ENCODE peak calls at places on chromosome 1, in seven cellular contexts. X is dorsolateral prefrontal cortex; V is IMR-90; S is HCT116; M is CD8-positive, alpha-beta T cell; Z is stomach; O is fibroblast of the aortic adventitia. W is an unnamed sample.

GRCh38 chr1:206967096-206967851 is 3.0 kb downstream of the FCAMR start:
- DNase-seq in X (no peak), V (peak), S (no peak), M (no peak), Z (no peak), O (peak), W (no peak)

GRCh38 chr1:12300706-12301105 is 70.9 kb downstream of the VPS13D start:
- DNase-seq in X (no peak), V (no peak), S (no peak), M (no peak), Z (no peak), O (no peak), W (no peak)

GRCh38 chr1:154420172-154420571 is 15.0 kb downstream of the IL6R start:
- DNase-seq in X (peak), V (peak), S (no peak), M (peak), Z (peak), O (peak), W (peak)

GRCh38 chr1:41613646-41614592 is 129.4 kb upstream of the EDN2 start:
- DNase-seq in X (no peak), V (peak), S (no peak), M (no peak), Z (no peak), O (peak), W (no peak)

GRCh38 chr1:47840791-47841190 is 156.4 kb downstream of the TRABD2B start:
- DNase-seq in X (no peak), V (no peak), S (no peak), M (no peak), Z (no peak), O (no peak), W (no peak)

GRCh38 chr1:98661544-98662353 is at the start of gene SNX7:
- DNase-seq in X (peak), V (peak), S (peak), M (no peak), Z (peak), O (peak), W (peak)

GRCh38 chr1:230542054-230542453 is 100.2 kb upstream of the COG2 start:
- DNase-seq in X (no peak), V (no peak), S (no peak), M (no peak), Z (no peak), O (no peak), W (no peak)

GRCh38 chr1:223706077-223706988 is 6.0 kb upstream of the CAPN2 start:
- DNase-seq in X (no peak), V (peak), S (no peak), M (no peak), Z (peak), O (peak), W (peak)

GRCh38 chr1:85314726-85315125 is 38.3 kb upstream of the BCL10 start:
- DNase-seq in X (no peak), V (peak), S (no peak), M (no peak), Z (no peak), O (peak), W (no peak)

GRCh38 chr1:223136086-223136485 is 7.0 kb downstream of the TLR5 start:
- DNase-seq in X (no peak), V (no peak), S (no peak), M (no peak), Z (no peak), O (no peak), W (no peak)

GRCh38 chr1:200095057-200095577 is 67.6 kb downstream of the NR5A2 start:
- DNase-seq in X (no peak), V (no peak), S (no peak), M (no peak), Z (no peak), O (no peak), W (no peak)

GRCh38 chr1:6889875-6890480 is 104.7 kb downstream of the CAMTA1 start:
- DNase-seq in X (no peak), V (peak), S (peak), M (peak), Z (peak), O (peak), W (peak)

GRCh38 chr1:94820918-94821317 is 761 bp downstream of the SLC44A3 start:
- DNase-seq in X (no peak), V (no peak), S (no peak), M (no peak), Z (no peak), O (no peak), W (no peak)

GRCh38 chr1:240562111-240562590 is 49.8 kb downstream of the GREM2 start:
- DNase-seq in X (no peak), V (peak), S (no peak), M (no peak), Z (no peak), O (peak), W (no peak)

GRCh38 chr1:156233421-156234127 is 8.4 kb upstream of the BGLAP start:
- DNase-seq in X (no peak), V (peak), S (no peak), M (no peak), Z (no peak), O (peak), W (peak)

GRCh38 chr1:15141933-15142647 is 11.5 kb upstream of the TMEM51 start:
- DNase-seq in X (no peak), V (peak), S (no peak), M (no peak), Z (peak), O (peak), W (peak)

GRCh38 chr1:167659440-167659839 is 29.4 kb downstream of the RCSD1 start:
- DNase-seq in X (no peak), V (no peak), S (no peak), M (no peak), Z (no peak), O (no peak), W (no peak)

GRCh38 chr1:9874959-9875635 is 35.0 kb downstream of the CTNNBIP1 start:
- DNase-seq in X (peak), V (peak), S (no peak), M (peak), Z (peak), O (peak), W (peak)

GRCh38 chr1:151805066-151805820 is at the start of gene LINGO4:
- DNase-seq in X (no peak), V (no peak), S (no peak), M (no peak), Z (no peak), O (no peak), W (no peak)

GRCh38 chr1:232542633-232543032 is 87.3 kb downstream of the SIPA1L2 start:
- DNase-seq in X (no peak), V (no peak), S (no peak), M (no peak), Z (no peak), O (no peak), W (no peak)

GRCh38 chr1:156995412-156995811 is 50.1 kb downstream of the ARHGEF11 start:
- DNase-seq in X (no peak), V (no peak), S (no peak), M (no peak), Z (no peak), O (no peak), W (no peak)

GRCh38 chr1:235835226-235835625 is 31.5 kb downstream of the LYST start:
- DNase-seq in X (no peak), V (peak), S (no peak), M (no peak), Z (peak), O (peak), W (no peak)

GRCh38 chr1:36306210-36306901 is at the start of gene SH3D21:
- DNase-seq in X (no peak), V (no peak), S (no peak), M (peak), Z (peak), O (no peak), W (no peak)

GRCh38 chr1:166471359-166471758 is 304.6 kb upstream of the FAM78B start:
- DNase-seq in X (no peak), V (no peak), S (no peak), M (no peak), Z (no peak), O (no peak), W (no peak)

GRCh38 chr1:94542088-94542671 is 621 bp upstream of the F3 start:
- DNase-seq in X (peak), V (peak), S (no peak), M (no peak), Z (peak), O (no peak), W (no peak)

GRCh38 chr1:222582099-222582774 is 7.5 kb downstream of the TAF1A start:
- DNase-seq in X (no peak), V (peak), S (peak), M (no peak), Z (no peak), O (peak), W (no peak)

GRCh38 chr1:42146916-42147320 is 6.3 kb upstream of the GUCA2B start:
- DNase-seq in X (peak), V (peak), S (peak), M (peak), Z (peak), O (peak), W (peak)

GRCh38 chr1:103341377-103341880 is 184.1 kb upstream of the RNPC3 start:
- DNase-seq in X (no peak), V (no peak), S (no peak), M (no peak), Z (no peak), O (no peak), W (no peak)

GRCh38 chr1:172823534-172823933 is 164.6 kb downstream of the FASLG start:
- DNase-seq in X (no peak), V (peak), S (no peak), M (no peak), Z (no peak), O (peak), W (no peak)

GRCh38 chr1:172827841-172828240 is 168.9 kb downstream of the FASLG start:
- DNase-seq in X (no peak), V (no peak), S (no peak), M (no peak), Z (no peak), O (no peak), W (no peak)

GRCh38 chr1:172827301-172827700 is 168.4 kb downstream of the FASLG start:
- DNase-seq in X (no peak), V (peak), S (no peak), M (no peak), Z (no peak), O (no peak), W (no peak)

GRCh38 chr1:172824199-172824598 is 165.3 kb downstream of the FASLG start:
- DNase-seq in X (no peak), V (peak), S (no peak), M (no peak), Z (no peak), O (peak), W (peak)

DNA sequence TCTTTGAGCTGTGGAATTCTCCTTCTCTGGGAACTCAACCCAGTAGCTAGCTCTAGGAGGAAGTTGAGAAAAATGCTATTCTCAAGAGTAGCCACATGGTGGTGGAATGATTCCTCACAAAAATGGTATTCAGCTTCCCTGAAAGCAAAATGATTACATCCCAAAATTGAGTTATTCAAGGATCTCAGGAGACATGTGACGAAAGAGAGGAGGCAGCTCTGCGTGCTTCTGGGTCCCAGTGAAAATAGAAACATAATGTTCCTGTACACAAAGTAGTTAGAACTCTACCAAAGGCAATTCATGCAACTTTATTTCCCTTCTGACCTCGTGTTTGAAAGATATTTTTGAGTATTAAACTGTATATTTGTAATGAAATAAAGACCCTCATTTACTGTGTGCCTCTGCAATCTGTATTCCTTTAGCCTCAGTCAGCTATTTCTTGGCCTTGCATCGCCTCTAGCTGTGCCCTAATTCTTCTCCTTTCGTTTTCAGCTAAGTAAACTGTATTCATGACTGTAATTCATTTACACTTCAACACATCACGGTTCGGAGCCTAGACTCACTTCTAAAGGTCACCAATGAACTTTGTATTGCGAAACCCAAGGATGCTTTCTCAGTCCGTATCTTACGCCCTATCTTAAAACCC is 167.3 kb downstream of the FASLG start:
- DNase-seq in X (no peak), V (peak), S (peak), M (no peak), Z (no peak), O (peak), W (peak)
- H3K4me3 ChIP-seq in X (peak), V (no peak), S (no peak), M (no peak), Z (peak), O (no peak), W (no peak)

DNA sequence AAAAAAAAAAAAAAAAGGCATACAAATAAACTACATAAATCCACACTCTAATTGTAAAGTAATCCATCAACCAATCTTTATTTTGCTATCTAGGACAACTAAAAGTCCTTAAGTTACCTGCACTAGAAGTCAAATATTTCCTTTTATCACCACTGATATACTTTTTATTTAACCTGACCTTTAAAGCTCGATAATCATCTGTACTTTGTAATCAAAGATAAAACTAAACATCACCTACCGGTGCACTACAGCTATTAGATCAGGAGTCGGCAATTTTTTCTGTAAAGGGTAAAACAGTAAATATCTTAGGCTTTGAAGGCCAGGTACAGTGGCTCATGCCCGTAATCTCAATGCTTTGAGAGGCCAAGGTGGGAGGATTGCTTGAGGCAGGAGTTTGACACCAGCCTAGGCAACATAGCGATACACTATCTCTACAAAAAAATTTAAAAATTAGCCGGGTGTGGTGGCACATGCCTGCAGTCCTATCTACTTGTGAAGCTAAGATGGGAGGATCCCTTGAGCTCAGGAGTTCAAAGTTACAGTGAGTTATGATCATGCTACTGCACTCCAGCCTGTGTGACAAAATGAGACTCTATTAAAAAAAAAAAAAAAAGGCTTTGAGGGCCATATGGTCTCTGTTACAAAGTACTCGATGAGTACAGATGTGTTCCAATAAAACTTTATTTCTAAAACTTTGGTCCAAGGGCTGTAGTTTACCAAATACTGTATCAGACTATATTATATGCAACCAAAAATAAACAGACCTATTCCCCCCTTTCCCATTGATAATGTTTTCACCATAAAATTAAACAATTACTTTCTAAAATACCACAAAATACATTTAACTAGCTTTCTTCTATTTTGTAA is 47.1 kb downstream of the TESK2 start:
- DNase-seq in X (no peak), V (no peak), S (no peak), M (no peak), Z (no peak), O (no peak), W (no peak)
- TF ChIP-seq CTCF in X (no peak), V (no peak), S (no peak), M (no peak), Z (no peak), O (no peak), W (no peak)

DNA sequence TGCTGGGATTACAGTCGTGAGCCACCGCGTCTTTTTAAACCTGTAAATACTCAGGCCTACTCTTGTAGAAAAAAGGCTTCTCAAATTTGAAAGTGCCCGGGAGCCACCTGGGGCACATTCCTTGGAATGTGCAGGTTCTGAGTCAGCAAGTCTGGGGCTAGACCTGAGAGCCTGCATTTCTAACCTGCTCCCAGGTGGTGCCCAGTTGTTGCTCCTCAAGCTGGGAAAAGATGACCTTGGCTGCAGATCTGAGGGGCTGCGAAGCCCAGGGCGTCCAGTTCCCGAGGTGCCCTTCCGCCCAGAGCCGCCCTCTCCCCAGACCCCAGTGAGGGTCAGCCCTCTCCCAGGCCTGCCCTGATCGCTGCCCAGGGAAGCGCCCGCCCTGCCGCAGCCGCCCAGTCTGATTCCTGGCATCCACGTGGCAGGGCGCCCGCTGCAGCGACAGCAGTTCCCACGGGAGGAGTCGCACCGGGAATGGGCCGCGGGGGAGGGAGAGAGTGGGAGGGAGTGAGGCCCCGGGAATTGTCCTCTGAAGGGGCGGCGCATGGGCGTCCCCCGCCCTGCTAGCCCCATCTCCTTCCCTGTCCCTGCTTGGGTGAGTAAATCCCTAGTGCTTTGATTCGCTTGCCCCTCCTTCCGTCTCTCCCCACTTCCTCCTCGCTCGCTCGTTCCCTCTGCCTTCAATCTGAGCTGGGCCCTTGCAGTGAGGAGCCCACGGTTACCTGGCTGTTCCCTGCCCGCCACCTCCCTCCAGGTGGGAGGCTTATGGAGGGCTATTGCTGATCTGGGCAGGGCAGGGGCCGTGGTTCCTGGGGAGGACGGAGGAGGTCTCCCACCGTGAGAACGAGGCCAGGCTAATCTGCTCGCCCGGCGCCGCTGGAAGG is 18.8 kb upstream of the TENT5B start:
- DNase-seq in X (peak), V (peak), S (peak), M (no peak), Z (peak), O (peak), W (no peak)
- H3K4me3 ChIP-seq in X (peak), V (no peak), S (peak), M (no peak), Z (peak), O (peak), W (peak)

DNA sequence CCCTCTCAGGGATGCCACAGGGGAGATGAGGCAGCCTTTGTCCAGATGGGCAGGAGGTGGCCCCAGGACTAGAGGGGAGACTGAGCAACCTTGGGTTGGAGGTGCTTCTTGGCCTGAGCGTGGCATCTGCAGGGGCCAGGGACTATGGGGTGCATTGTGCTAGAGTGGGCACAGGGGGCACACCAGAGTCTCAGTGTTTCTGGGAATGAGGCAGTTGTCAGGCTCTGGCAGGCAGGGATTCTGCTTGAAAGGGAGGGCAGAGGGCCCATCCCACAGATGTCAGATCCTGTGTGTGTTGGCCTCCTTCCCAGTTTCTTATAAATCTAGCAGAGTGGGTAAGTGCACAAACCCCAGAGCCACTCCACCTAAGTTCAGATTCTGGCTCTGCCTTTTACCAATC is 13.7 kb downstream of the LGR6 start:
- DNase-seq in X (no peak), V (peak), S (no peak), M (no peak), Z (no peak), O (peak), W (peak)
- TF ChIP-seq CTCF in X (no peak), V (peak), S (peak), M (no peak), Z (no peak), O (peak), W (peak)